ENCODE peak calls at places on chromosomes 3 and 15, in eight cellular contexts. J, U, Y, T, G, H, I and E are unnamed samples.

GRCh38 chr15:70254186-70254974 is 156.7 kb upstream of the TLE3 start:
- DNase-seq in J (no peak), U (no peak), Y (no peak), T (no peak), G (no peak), H (no peak), I (no peak), E (no peak)

GRCh38 chr3:180320631-180321030 is 281.3 kb upstream of the TTC14 start:
- DNase-seq in J (no peak), U (no peak), Y (no peak), T (no peak), G (no peak), H (no peak), I (no peak), E (no peak)

GRCh38 chr15:92151741-92152140 is 241.9 kb upstream of the ST8SIA2 start:
- DNase-seq in J (no peak), U (no peak), Y (no peak), T (no peak), G (no peak), H (no peak), I (no peak), E (no peak)

GRCh38 chr3:77772459-77772858 is 732.6 kb downstream of the ROBO2 start:
- DNase-seq in J (no peak), U (no peak), Y (no peak), T (no peak), G (no peak), H (no peak), I (no peak), E (no peak)

GRCh38 chr3:63979093-63979492 is 44.2 kb downstream of the PSMD6 start:
- DNase-seq in J (no peak), U (peak), Y (no peak), T (no peak), G (no peak), H (peak), I (no peak), E (no peak)

GRCh38 chr3:31567036-31567435 is 34.3 kb downstream of the STT3B start:
- DNase-seq in J (no peak), U (peak), Y (no peak), T (no peak), G (peak), H (no peak), I (no peak), E (no peak)

GRCh38 chr3:152382312-152383135 is 113.8 kb downstream of the MBNL1 start:
- DNase-seq in J (no peak), U (no peak), Y (no peak), T (no peak), G (no peak), H (peak), I (no peak), E (no peak)

GRCh38 chr3:112327371-112327951 is 5.5 kb upstream of the CD200 start:
- DNase-seq in J (no peak), U (peak), Y (no peak), T (no peak), G (peak), H (peak), I (peak), E (no peak)

GRCh38 chr3:67947808-67948508 is 293.5 kb upstream of the SUCLG2 start:
- DNase-seq in J (no peak), U (peak), Y (no peak), T (peak), G (no peak), H (peak), I (no peak), E (no peak)

GRCh38 chr15:85621096-85621495 is 173.6 kb downstream of the KLHL25 start:
- DNase-seq in J (no peak), U (no peak), Y (no peak), T (no peak), G (no peak), H (no peak), I (no peak), E (no peak)

GRCh38 chr3:46666471-46666845 is 27.0 kb downstream of the ALS2CL start:
- DNase-seq in J (no peak), U (no peak), Y (no peak), T (no peak), G (no peak), H (no peak), I (no peak), E (no peak)

GRCh38 chr15:98807262-98807661 is 158.9 kb downstream of the IGF1R start:
- DNase-seq in J (no peak), U (no peak), Y (no peak), T (no peak), G (no peak), H (peak), I (no peak), E (no peak)

GRCh38 chr3:63976166-63976861 is 47.0 kb downstream of the PSMD6 start:
- DNase-seq in J (no peak), U (no peak), Y (no peak), T (no peak), G (no peak), H (peak), I (no peak), E (no peak)

GRCh38 chr3:86814918-86815655 is 175.9 kb downstream of the VGLL3 start:
- DNase-seq in J (no peak), U (no peak), Y (no peak), T (no peak), G (no peak), H (no peak), I (no peak), E (no peak)

GRCh38 chr3:42033741-42034140 is 57.4 kb upstream of the TRAK1 start:
- DNase-seq in J (no peak), U (no peak), Y (peak), T (no peak), G (no peak), H (no peak), I (no peak), E (no peak)

GRCh38 chr15:99566157-99566900 is 545 bp downstream of the MEF2A start:
- DNase-seq in J (no peak), U (peak), Y (no peak), T (peak), G (peak), H (no peak), I (peak), E (peak)

GRCh38 chr15:23648920-23649515 is 1.4 kb upstream of the MAGEL2 start:
- DNase-seq in J (no peak), U (peak), Y (no peak), T (peak), G (no peak), H (no peak), I (no peak), E (peak)

GRCh38 chr3:100516232-100516631 is 23.8 kb downstream of the TMEM45A start:
- DNase-seq in J (no peak), U (no peak), Y (no peak), T (no peak), G (no peak), H (no peak), I (no peak), E (no peak)

GRCh38 chr3:8509961-8510360 is 8.3 kb downstream of the LMCD1 start:
- DNase-seq in J (no peak), U (no peak), Y (no peak), T (no peak), G (no peak), H (peak), I (no peak), E (no peak)

GRCh38 chr3:49799761-49800160 is at the start of gene CDHR4:
- DNase-seq in J (no peak), U (no peak), Y (peak), T (no peak), G (no peak), H (peak), I (no peak), E (no peak)

GRCh38 chr3:33064929-33065328 is 32.0 kb downstream of the GLB1 start:
- DNase-seq in J (no peak), U (peak), Y (no peak), T (no peak), G (no peak), H (no peak), I (no peak), E (no peak)

GRCh38 chr3:27568393-27568792 is 84.2 kb upstream of the SLC4A7 start:
- DNase-seq in J (peak), U (no peak), Y (no peak), T (no peak), G (no peak), H (peak), I (no peak), E (no peak)

GRCh38 chr3:30539214-30539613 is 67.2 kb upstream of the TGFBR2 start:
- DNase-seq in J (no peak), U (no peak), Y (no peak), T (no peak), G (no peak), H (no peak), I (no peak), E (no peak)

GRCh38 chr15:59532770-59533379 is 78.7 kb upstream of the GCNT3 start:
- DNase-seq in J (no peak), U (peak), Y (no peak), T (peak), G (peak), H (peak), I (peak), E (no peak)

GRCh38 chr3:64056616-64057165 is 33.4 kb upstream of the PSMD6 start:
- DNase-seq in J (no peak), U (no peak), Y (no peak), T (no peak), G (no peak), H (no peak), I (no peak), E (no peak)

GRCh38 chr3:61944736-61945135 is 383.4 kb downstream of the PTPRG start:
- DNase-seq in J (no peak), U (no peak), Y (no peak), T (no peak), G (no peak), H (no peak), I (no peak), E (no peak)

GRCh38 chr3:61948699-61949305 is 387.4 kb downstream of the PTPRG start:
- DNase-seq in J (no peak), U (no peak), Y (no peak), T (no peak), G (no peak), H (no peak), I (no peak), E (no peak)

GRCh38 chr3:61947456-61947855 is 386.1 kb downstream of the PTPRG start:
- DNase-seq in J (no peak), U (no peak), Y (no peak), T (no peak), G (no peak), H (no peak), I (no peak), E (no peak)

GRCh38 chr3:61945657-61946056 is 384.3 kb downstream of the PTPRG start:
- DNase-seq in J (no peak), U (no peak), Y (no peak), T (no peak), G (no peak), H (no peak), I (no peak), E (no peak)

GRCh38 chr3:61946925-61947324 is 385.6 kb downstream of the PTPRG start:
- DNase-seq in J (no peak), U (no peak), Y (no peak), T (no peak), G (no peak), H (no peak), I (no peak), E (no peak)
- TF ChIP-seq CTCF in J (no peak), U (no peak), Y (no peak), T (no peak), G (no peak), H (no peak), I (no peak), E (no peak)

GRCh38 chr3:95049841-95050240 is 987.0 kb downstream of the NSUN3 start:
- DNase-seq in J (no peak), U (no peak), Y (no peak), T (no peak), G (no peak), H (no peak), I (no peak), E (no peak)

GRCh38 chr3:95048564-95048963 is 985.7 kb downstream of the NSUN3 start:
- DNase-seq in J (no peak), U (no peak), Y (no peak), T (no peak), G (no peak), H (no peak), I (no peak), E (no peak)
- TF ChIP-seq CTCF in J (no peak), U (no peak), Y (no peak), T (no peak), G (no peak), H (no peak), I (no peak), E (no peak)

GRCh38 chr15:39641187-39641889 is 60.5 kb downstream of the THBS1 start:
- DNase-seq in J (no peak), U (no peak), Y (no peak), T (no peak), G (no peak), H (peak), I (no peak), E (no peak)
- TF ChIP-seq CTCF in J (no peak), U (no peak), Y (no peak), T (no peak), G (no peak), H (no peak), I (no peak), E (no peak)

GRCh38 chr3:45545476-45545875 is 49.1 kb upstream of the LIMD1 start:
- DNase-seq in J (peak), U (no peak), Y (peak), T (no peak), G (no peak), H (no peak), I (no peak), E (no peak)

GRCh38 chr3:45546636-45547201 is 47.8 kb upstream of the LIMD1 start:
- DNase-seq in J (no peak), U (peak), Y (no peak), T (peak), G (no peak), H (no peak), I (no peak), E (no peak)

GRCh38 chr3:45544024-45544718 is 50.4 kb upstream of the LIMD1 start:
- DNase-seq in J (no peak), U (no peak), Y (no peak), T (no peak), G (no peak), H (no peak), I (no peak), E (no peak)

GRCh38 chr3:45546223-45546622 is 48.3 kb upstream of the LIMD1 start:
- DNase-seq in J (no peak), U (no peak), Y (no peak), T (no peak), G (no peak), H (no peak), I (no peak), E (no peak)

DNA sequence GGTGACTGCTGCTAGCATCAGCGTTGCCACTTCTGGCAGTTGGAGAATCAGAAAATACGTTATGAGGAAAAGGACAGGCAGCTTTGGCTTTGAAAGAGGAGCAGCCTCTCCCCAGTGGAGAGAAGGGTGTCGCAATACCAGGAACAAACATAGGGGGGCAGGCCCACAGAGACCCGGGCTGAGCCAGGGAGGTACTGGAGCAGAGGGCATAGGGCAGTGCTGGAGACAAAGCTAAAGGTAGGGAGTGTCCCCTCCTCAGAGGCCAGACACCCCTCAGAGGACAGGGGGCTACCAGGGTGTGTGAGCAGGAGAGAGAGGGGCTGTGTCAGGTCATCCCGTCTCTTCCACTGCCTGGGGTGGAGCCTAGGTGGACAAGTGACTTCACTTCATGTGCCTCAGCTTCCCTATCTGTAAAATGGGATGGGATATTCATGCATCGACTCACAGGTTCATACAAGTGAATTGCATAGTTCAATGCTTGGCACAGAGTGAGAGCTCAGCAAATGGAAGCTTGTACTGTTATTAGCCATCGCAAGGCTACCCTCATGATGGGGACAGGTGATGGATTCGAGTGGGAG is 49.7 kb upstream of the LIMD1 start:
- DNase-seq in J (no peak), U (no peak), Y (no peak), T (no peak), G (no peak), H (no peak), I (no peak), E (no peak)
- TF ChIP-seq CTCF in J (no peak), U (peak), Y (no peak), T (no peak), G (no peak), H (peak), I (peak), E (no peak)

GRCh38 chr3:47713655-47714054 is 68.0 kb downstream of the SMARCC1 start:
- DNase-seq in J (no peak), U (no peak), Y (no peak), T (no peak), G (no peak), H (no peak), I (no peak), E (no peak)

GRCh38 chr3:47714606-47715005 is 67.1 kb downstream of the SMARCC1 start:
- DNase-seq in J (no peak), U (no peak), Y (no peak), T (no peak), G (no peak), H (no peak), I (no peak), E (no peak)

GRCh38 chr3:47715928-47716327 is 65.8 kb downstream of the SMARCC1 start:
- DNase-seq in J (peak), U (no peak), Y (no peak), T (no peak), G (no peak), H (peak), I (no peak), E (no peak)

GRCh38 chr3:47711596-47711995 is 70.1 kb downstream of the SMARCC1 start:
- DNase-seq in J (no peak), U (no peak), Y (no peak), T (no peak), G (no peak), H (no peak), I (no peak), E (no peak)

GRCh38 chr3:47712398-47712797 is 69.3 kb downstream of the SMARCC1 start:
- DNase-seq in J (no peak), U (no peak), Y (no peak), T (no peak), G (no peak), H (no peak), I (no peak), E (no peak)
- TF ChIP-seq CTCF in J (no peak), U (no peak), Y (no peak), T (no peak), G (no peak), H (no peak), I (no peak), E (no peak)

DNA sequence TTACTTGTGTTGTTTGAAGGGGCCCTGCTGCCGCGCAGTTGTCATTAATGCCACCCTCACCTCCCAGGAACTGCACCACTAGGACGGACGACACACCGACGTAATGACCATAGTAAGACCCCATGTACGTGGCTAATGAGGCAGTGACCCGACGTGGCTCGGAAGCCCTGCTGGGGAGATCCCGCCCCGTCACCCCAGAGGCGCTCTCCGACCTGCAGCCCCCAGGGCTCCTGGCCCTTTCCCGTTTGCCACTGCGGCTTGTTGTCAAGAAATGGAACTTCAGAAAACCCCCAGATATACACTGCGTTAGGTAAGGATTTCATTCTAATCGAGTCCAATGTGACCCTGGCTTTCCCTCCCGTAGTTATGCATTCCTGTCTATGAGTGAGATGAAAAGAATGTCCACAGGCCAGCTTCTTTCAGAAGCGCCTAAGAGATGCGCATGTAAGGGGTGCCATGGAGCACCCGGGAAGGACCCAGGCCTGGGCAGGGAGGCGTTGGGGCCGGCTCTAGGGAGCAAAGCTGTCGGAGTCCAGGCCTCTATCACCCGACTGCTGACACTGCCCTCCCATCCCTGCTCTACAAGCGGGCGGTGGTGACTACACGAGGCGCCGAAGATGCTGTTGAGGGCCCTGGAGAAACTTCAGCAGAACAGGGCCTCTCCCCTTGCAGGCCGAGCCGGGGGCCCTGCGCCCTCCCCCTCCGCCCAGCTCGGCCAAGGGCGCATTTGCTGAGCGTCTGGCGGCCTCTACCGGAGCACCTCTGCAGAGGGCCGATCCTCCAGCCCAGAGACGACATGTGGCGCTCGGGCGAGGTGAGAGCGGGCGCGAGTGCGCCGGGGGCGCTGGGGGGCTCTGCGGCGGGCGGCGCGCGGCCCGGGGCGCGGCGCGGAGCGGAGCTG is at the start of gene GABRA5:
- DNase-seq in J (no peak), U (no peak), Y (no peak), T (peak), G (no peak), H (no peak), I (no peak), E (peak)
- TF ChIP-seq CTCF in J (no peak), U (no peak), Y (peak), T (no peak), G (no peak), H (no peak), I (no peak), E (no peak)

DNA sequence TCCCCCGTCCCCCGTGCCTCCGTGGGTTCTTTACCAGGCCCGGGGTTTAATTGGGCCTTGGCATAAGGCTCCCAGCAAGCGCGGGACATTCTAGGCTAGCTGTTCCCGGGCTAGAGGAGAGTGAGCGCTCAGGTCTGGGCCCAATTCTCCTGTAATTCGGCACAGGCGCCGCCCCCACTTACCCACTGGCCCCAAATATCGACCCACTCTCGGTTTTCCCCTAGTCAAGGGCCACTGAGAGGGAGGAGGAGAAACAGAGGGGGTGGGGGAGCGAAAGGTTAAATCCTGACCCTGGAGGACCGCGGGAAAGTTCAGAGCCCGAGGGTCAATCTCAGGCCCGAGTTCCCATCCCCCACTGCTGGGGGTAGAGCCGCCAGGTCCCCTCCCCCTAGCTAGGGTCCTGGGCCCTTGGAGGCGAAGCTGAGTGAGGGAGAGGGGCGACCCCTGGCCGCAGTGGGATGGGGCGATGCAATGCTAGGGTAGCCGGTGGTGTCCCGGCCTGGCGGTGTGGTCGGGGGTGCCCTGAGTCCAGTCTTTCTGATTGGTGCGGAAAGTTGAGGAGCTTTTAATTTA is 8.5 kb upstream of the ONECUT1 start:
- DNase-seq in J (no peak), U (no peak), Y (no peak), T (peak), G (no peak), H (no peak), I (no peak), E (no peak)
- TF ChIP-seq CTCF in J (no peak), U (no peak), Y (no peak), T (no peak), G (no peak), H (no peak), I (no peak), E (no peak)

DNA sequence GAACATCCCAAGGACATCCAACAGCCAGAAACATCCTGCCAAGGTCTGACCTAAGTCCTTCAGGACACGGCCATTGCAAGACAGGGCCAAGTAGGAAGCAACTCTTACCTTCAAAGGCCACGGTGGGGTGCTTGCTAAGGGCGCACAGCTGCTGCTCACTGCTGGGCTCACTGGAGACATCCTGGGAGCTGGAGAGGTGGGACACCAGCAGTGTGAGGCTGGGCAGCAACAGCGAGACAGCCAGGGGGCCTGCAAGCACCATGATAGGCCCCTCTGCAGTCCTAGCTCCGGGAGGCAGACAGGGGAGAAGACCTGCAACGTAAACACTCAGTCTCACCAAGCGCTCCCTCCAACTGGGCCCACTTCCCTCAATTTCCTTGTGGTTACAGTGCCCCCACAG is 79.2 kb downstream of the SEMA5B start:
- DNase-seq in J (no peak), U (no peak), Y (no peak), T (peak), G (no peak), H (no peak), I (no peak), E (no peak)
- TF ChIP-seq CTCF in J (no peak), U (no peak), Y (peak), T (no peak), G (no peak), H (peak), I (no peak), E (no peak)